ENCODE peak calls at places on chromosomes 12 and 14, in five cellular contexts. B, N, V, T and W are unnamed samples.

GRCh38 chr12:50614167-50614762 is 109.5 kb downstream of the DIP2B start:
- DNase-seq in B (no peak), N (no peak), V (no peak), T (no peak), W (no peak)

GRCh38 chr12:61504396-61505115 is 755.6 kb upstream of the USP15 start:
- DNase-seq in B (no peak), N (no peak), V (no peak), T (no peak), W (no peak)

GRCh38 chr12:109473006-109473405 is 4.1 kb downstream of the KCTD10 start:
- DNase-seq in B (no peak), N (no peak), V (no peak), T (no peak), W (no peak)

GRCh38 chr14:31880935-31881334 is 196.2 kb upstream of the ARHGAP5 start:
- DNase-seq in B (no peak), N (no peak), V (peak), T (no peak), W (no peak)

GRCh38 chr12:11773889-11774677 is 124.6 kb downstream of the ETV6 start:
- DNase-seq in B (no peak), N (no peak), V (no peak), T (no peak), W (no peak)

GRCh38 chr14:73460691-73461127 is 2.4 kb upstream of the NUMB start:
- DNase-seq in B (peak), N (no peak), V (no peak), T (no peak), W (no peak)

GRCh38 chr14:44833376-44833775 is 128.4 kb downstream of the KLHL28 start:
- DNase-seq in B (no peak), N (no peak), V (no peak), T (no peak), W (no peak)

GRCh38 chr14:32571995-32572866 is 243.1 kb downstream of the AKAP6 start:
- DNase-seq in B (no peak), N (no peak), V (peak), T (no peak), W (peak)

GRCh38 chr14:50666772-50667490 is 1.2 kb downstream of the SAV1 start:
- DNase-seq in B (peak), N (no peak), V (peak), T (peak), W (peak)

GRCh38 chr12:109760031-109760929 is 46.7 kb downstream of the FAM222A start:
- DNase-seq in B (no peak), N (peak), V (peak), T (peak), W (no peak)

GRCh38 chr14:22047105-22047504 is 373.5 kb upstream of the OR4E1 start:
- DNase-seq in B (no peak), N (no peak), V (no peak), T (no peak), W (peak)

GRCh38 chr12:89756100-89756637 is 47.5 kb upstream of the ATP2B1 start:
- DNase-seq in B (no peak), N (no peak), V (no peak), T (no peak), W (no peak)

GRCh38 chr12:59070534-59070933 is 150.2 kb upstream of the LRIG3 start:
- DNase-seq in B (no peak), N (no peak), V (no peak), T (no peak), W (no peak)

GRCh38 chr12:46148706-46149463 is 120.0 kb downstream of the SLC38A1 start:
- DNase-seq in B (no peak), N (no peak), V (no peak), T (no peak), W (no peak)

GRCh38 chr14:22865424-22866215 is 5.9 kb upstream of the LRP10 start:
- DNase-seq in B (no peak), N (no peak), V (no peak), T (no peak), W (no peak)

GRCh38 chr14:95835331-95835730 is 41.3 kb upstream of the TUNAR start:
- DNase-seq in B (no peak), N (no peak), V (no peak), T (no peak), W (peak)

GRCh38 chr14:101845896-101846295 is 84.4 kb downstream of the PPP2R5C start:
- DNase-seq in B (peak), N (no peak), V (no peak), T (no peak), W (no peak)

GRCh38 chr12:20040194-20040593 is 328.1 kb upstream of the PDE3A start:
- DNase-seq in B (no peak), N (no peak), V (no peak), T (no peak), W (no peak)

GRCh38 chr12:95836185-95836609 is 22.6 kb upstream of the SNRPF start:
- DNase-seq in B (no peak), N (no peak), V (no peak), T (no peak), W (no peak)

GRCh38 chr12:43847427-43847826 is 11.5 kb downstream of the TMEM117 start:
- DNase-seq in B (no peak), N (no peak), V (no peak), T (no peak), W (no peak)

GRCh38 chr12:30531731-30532678 is 163.7 kb downstream of the IPO8 start:
- DNase-seq in B (no peak), N (no peak), V (no peak), T (no peak), W (no peak)

GRCh38 chr14:68458840-68459469 is 333.9 kb downstream of the ZFP36L1 start:
- DNase-seq in B (no peak), N (no peak), V (peak), T (peak), W (no peak)

GRCh38 chr12:47718531-47718930 is 6.8 kb downstream of the ENDOU start:
- DNase-seq in B (no peak), N (no peak), V (no peak), T (no peak), W (no peak)

GRCh38 chr12:83389237-83389996 is 702.7 kb downstream of the TMTC2 start:
- DNase-seq in B (no peak), N (peak), V (peak), T (no peak), W (peak)

GRCh38 chr12:124477109-124477915 is 90.1 kb downstream of the NCOR2 start:
- DNase-seq in B (no peak), N (peak), V (no peak), T (no peak), W (peak)

GRCh38 chr14:103130017-103130764 is 6.9 kb downstream of the TNFAIP2 start:
- DNase-seq in B (no peak), N (no peak), V (no peak), T (no peak), W (no peak)

GRCh38 chr12:26841085-26841484 is 8.1 kb upstream of the ITPR2 start:
- DNase-seq in B (no peak), N (no peak), V (no peak), T (no peak), W (no peak)

GRCh38 chr14:80681651-80682050 is 259.9 kb downstream of the CEP128 start:
- DNase-seq in B (no peak), N (no peak), V (no peak), T (no peak), W (no peak)

GRCh38 chr14:96493178-96493577 is 9.0 kb upstream of the PAPOLA start:
- DNase-seq in B (no peak), N (no peak), V (no peak), T (no peak), W (no peak)

GRCh38 chr14:46580941-46581671 is 70.5 kb downstream of the RPL10L start:
- DNase-seq in B (no peak), N (no peak), V (peak), T (no peak), W (peak)

GRCh38 chr12:23169012-23170003 is 544.3 kb downstream of the ETNK1 start:
- DNase-seq in B (no peak), N (no peak), V (no peak), T (no peak), W (no peak)

GRCh38 chr12:118404876-118405521 is 28.6 kb downstream of the SUDS3 start:
- DNase-seq in B (peak), N (no peak), V (peak), T (peak), W (peak)

GRCh38 chr12:65607271-65607880 is 216.9 kb upstream of the HMGA2 start:
- DNase-seq in B (no peak), N (no peak), V (no peak), T (peak), W (no peak)

GRCh38 chr14:24178399-24179178 is 6.7 kb downstream of the REC8 start:
- DNase-seq in B (no peak), N (no peak), V (no peak), T (no peak), W (no peak)

GRCh38 chr14:56953884-56954283 is 143.6 kb upstream of the OTX2 start:
- DNase-seq in B (no peak), N (no peak), V (no peak), T (no peak), W (no peak)

DNA sequence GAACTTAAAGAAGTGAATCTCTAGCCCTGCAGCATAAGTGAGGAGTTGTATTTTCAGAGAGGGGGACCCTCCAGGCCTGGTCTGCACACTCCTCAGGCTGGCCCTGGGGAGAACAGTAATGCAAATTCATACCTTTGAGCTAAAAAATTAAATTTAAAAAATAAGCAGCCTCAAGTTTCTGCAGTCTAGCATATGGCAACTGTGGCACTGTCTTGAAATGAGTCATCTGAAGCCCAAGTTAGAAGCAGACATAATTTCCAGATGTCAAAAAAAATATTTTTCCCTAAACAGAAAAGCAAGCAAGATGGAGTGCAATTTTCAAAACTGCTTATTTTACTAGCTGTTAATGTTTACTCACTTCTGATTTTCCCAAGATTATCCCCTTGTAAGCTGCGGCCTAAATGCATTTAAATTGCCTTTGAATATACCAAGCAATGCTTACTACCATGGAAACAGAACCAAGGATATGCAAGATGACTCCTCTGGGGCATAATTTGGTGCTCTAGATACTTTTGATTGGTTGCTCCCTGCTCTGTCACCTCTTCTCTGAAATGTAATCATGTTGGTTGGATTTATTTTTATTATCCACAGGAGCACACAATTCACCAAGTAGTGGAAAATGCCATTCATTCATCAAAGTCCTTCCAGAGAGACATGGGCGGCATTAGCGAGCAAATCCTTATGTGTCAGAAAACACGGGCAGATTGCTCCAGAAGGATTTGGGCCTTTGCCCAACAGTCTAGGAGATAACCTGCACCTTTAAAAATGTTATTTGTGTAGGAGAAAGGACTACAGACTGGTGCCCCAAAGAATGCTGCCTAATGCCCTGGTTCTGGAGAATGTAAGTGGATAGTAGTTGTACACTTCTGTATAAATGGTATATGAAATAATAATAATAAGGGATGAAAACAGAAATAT is 25.0 kb upstream of the DHRS7 start:
- DNase-seq in B (peak), N (no peak), V (no peak), T (no peak), W (peak)
- H3K4me3 ChIP-seq in B (no peak), N (no peak), V (no peak), T (no peak), W (no peak)

DNA sequence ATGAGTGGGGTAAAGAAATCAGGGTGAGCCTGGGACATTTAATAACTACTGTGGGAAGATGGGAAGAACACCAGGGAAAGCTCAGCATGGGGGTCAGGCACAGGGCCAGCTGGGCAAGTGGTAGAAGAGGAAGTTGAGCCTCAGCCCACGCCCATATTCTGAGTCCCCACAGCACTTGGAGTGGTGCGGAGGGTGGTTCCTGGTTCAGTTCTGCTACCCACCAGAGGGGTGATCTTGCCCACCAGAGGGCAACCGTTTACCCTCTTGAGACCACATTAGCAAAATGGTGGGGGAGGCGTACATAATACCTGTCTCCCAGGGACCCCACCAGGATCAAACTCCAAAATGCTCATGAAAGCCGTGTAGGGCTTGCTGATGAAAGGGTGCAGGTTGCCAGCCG is 16.8 kb upstream of the ANKRD33 start:
- DNase-seq in B (no peak), N (no peak), V (no peak), T (no peak), W (no peak)
- TF ChIP-seq CTCF in B (no peak), N (no peak), V (no peak), T (no peak), W (no peak)

GRCh38 chr12:49535921-49536525 is 2.8 kb upstream of the KCNH3 start:
- DNase-seq in B (no peak), N (no peak), V (no peak), T (peak), W (no peak)

GRCh38 chr12:49538740-49539403 is at the start of gene KCNH3:
- DNase-seq in B (peak), N (peak), V (peak), T (peak), W (peak)

GRCh38 chr12:49536526-49537195 is 2.2 kb upstream of the KCNH3 start:
- DNase-seq in B (no peak), N (no peak), V (no peak), T (peak), W (no peak)

GRCh38 chr12:49537709-49538601 is 875 bp upstream of the KCNH3 start:
- DNase-seq in B (peak), N (no peak), V (no peak), T (peak), W (no peak)

DNA sequence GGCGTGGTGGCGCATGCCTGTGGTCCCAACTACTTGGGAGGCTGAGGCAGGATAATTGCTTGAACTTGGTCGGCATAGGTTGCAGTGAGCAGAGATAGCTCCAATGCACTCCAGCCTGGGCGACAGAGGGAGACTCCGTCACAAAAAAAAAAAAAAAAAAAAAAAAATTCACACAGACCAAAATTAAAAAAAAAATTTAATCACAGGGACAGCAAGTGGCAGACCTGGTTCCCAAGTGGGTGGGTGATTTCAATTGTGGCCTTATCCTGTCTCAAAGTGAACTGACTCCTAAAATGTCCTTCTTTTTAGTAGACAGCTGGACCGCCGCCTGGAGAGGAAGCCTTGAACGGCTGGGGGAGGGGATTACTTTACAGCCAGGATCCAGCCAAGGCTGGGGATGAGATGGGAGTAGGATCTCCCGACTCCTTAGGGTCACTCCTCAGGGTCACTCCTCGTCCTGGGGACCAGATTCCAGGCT is 1.6 kb upstream of the KCNH3 start:
- DNase-seq in B (no peak), N (no peak), V (no peak), T (peak), W (no peak)
- H3K4me3 ChIP-seq in B (peak), N (peak), V (no peak), T (peak), W (no peak)

DNA sequence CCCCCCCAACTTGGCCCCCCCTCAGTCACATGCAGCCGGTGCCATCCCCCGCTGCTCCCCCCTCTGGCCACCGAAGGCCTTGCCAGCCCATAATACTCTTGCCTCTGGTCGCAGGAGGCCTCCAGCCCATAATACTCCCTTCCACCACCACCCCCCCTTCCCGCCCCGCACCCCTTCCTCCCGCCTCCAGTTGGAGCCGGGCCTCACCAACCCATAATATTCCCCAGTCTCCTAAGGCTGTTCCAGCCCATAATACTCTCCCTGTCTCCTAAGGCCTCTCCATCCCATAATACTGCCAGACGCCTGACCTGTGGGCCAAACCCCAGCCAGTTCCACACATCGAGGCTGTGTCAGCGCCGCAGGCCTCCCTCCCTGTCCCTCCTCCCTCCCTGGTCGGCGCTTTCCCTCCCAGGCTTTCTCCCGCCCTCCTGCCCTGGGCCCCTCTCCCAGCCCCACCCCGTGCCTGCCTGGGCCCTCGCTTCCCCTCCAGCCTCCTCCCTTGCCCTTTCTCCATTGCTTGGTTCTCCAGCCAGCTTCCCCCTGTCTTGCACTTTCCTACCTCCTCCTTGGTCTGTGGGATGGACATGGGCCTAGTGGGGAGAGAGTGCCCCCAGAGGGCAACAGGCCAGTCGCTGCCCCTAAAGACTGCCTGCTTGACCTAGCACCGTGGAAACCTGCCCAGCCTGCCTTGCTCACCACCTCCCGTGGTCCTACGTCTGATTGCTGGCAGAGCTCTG is 6.8 kb upstream of the CHD4 start:
- DNase-seq in B (peak), N (peak), V (peak), T (peak), W (peak)
- TF ChIP-seq CTCF in B (no peak), N (no peak), V (no peak), T (no peak), W (peak)

DNA sequence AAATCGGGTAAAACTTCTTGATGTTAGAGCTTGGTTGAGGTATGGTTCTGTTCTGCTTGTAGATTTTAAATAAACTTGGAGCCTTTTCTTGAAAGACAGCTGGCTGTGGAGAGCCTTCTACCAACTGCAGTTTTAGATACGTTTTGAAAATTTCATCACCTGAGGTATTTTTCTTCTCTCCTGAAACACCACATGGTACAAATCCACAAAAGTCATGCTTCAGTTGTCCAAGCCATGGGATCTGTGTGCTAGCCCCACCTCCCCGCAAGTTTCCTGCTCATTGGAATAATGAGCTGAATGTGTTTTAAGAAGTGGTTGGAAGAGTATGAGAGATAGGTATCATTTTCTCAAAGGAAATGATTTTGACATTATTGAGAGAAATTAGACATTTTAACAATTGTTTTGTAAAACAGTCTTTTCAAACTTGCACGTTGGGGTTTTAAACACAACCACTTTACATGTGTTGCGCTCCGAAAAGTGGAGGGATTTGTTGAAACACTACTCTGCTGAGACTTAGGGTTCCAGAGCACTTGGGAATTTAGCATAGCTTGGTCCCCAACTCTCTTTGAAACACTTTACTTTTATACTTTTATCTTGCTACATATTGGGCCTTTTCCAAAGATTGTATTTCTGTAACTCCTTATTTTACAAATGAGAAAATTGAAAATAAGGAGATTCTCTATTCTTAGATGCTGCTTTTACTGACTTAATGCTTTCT is 1.5 kb downstream of the PPM1A start:
- DNase-seq in B (no peak), N (no peak), V (peak), T (no peak), W (no peak)
- H3K4me3 ChIP-seq in B (peak), N (peak), V (peak), T (peak), W (peak)